ENCODE peak calls at places on chromosomes 2 and 18, in five cellular contexts. C, S, V, R and J are unnamed samples.

GRCh38 chr18:44855681-44856080 is 175.0 kb downstream of the SETBP1 start:
- DNase-seq in C (no peak), S (no peak), V (no peak), R (no peak), J (no peak)

GRCh38 chr2:224969633-224970292 is 72.5 kb downstream of the DOCK10 start:
- DNase-seq in R (no peak), C (no peak), V (no peak), S (no peak), J (peak)

GRCh38 chr2:171762879-171763573 is 75.8 kb downstream of the DYNC1I2 start:
- DNase-seq in S (no peak), V (no peak), C (no peak), R (no peak), J (no peak)

GRCh38 chr18:25136416-25137132 is 215.4 kb downstream of the ZNF521 start:
- DNase-seq in V (no peak), S (no peak), C (peak), R (no peak), J (no peak)

GRCh38 chr2:144239306-144239705 is 280.6 kb downstream of the ZEB2 start:
- DNase-seq in C (no peak), R (no peak), S (no peak), V (no peak), J (no peak)

GRCh38 chr2:237723613-237724012 is 75.0 kb upstream of the RBM44 start:
- DNase-seq in V (no peak), C (no peak), S (no peak), R (peak), J (no peak)

GRCh38 chr2:190698895-190699294 is 50.0 kb downstream of the NAB1 start:
- DNase-seq in C (no peak), S (no peak), R (no peak), V (no peak), J (no peak)

GRCh38 chr2:219634951-219635751 is 7.7 kb downstream of the SLC4A3 start:
- DNase-seq in C (no peak), V (no peak), R (no peak), S (no peak), J (no peak)

GRCh38 chr2:58891828-58892366 is 650.8 kb upstream of the FANCL start:
- DNase-seq in V (no peak), R (no peak), S (no peak), C (no peak), J (no peak)

GRCh38 chr2:27262379-27263286 is at the start of gene SLC30A3:
- DNase-seq in V (no peak), R (peak), S (peak), C (peak), J (no peak)

DNA sequence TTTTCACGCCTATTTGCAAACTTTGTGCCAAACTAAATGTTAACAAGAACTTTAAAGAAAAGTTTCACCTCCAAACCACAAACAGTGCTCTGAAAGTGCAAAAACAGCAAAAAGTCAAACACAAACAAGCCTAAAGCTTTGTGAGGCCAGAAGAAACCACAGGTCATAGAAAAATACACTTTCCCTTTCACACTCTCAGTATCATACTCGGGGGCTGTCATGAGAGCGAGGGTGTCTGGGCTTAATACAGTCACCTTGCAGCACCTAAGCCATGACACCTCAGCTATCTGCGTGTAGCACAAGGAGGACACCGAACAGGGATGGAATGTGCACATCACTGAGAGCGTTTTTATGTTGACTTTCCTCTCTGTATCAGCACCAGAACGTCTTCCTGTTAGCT is 26.6 kb upstream of the SEH1L start:
- DNase-seq in C (no peak), R (no peak), V (peak), S (no peak), J (no peak)
- H3K4me3 ChIP-seq in C (no peak), R (no peak), V (no peak), S (no peak), J (no peak)

GRCh38 chr2:75499534-75499933 is 61.2 kb downstream of the EVA1A start:
- DNase-seq in C (no peak), V (no peak), S (no peak), R (no peak), J (no peak)

GRCh38 chr2:75506131-75506697 is 54.5 kb downstream of the EVA1A start:
- DNase-seq in V (no peak), C (peak), S (no peak), R (no peak), J (no peak)

GRCh38 chr2:75500633-75501032 is 60.1 kb downstream of the EVA1A start:
- DNase-seq in C (peak), S (no peak), R (no peak), V (no peak), J (no peak)

GRCh38 chr2:75505012-75505411 is 55.7 kb downstream of the EVA1A start:
- DNase-seq in S (no peak), V (no peak), C (no peak), R (no peak), J (no peak)

GRCh38 chr2:75503048-75503607 is 57.6 kb downstream of the EVA1A start:
- DNase-seq in R (no peak), S (no peak), V (no peak), C (peak), J (no peak)
- TF ChIP-seq POLR2AphosphoS5 in R (no peak), S (no peak), V (no peak), C (peak), J (peak)

GRCh38 chr2:8049111-8049720 is 632.6 kb upstream of the ID2 start:
- DNase-seq in V (no peak), C (no peak), R (no peak), S (no peak), J (peak)

GRCh38 chr2:8044046-8044594 is 637.7 kb upstream of the ID2 start:
- DNase-seq in V (no peak), S (no peak), C (no peak), R (no peak), J (peak)

GRCh38 chr2:8045081-8045614 is 636.7 kb upstream of the ID2 start:
- DNase-seq in C (no peak), V (no peak), S (no peak), R (no peak), J (peak)

GRCh38 chr2:8049851-8050571 is 631.8 kb upstream of the ID2 start:
- DNase-seq in R (no peak), C (no peak), S (no peak), V (peak), J (no peak)

DNA sequence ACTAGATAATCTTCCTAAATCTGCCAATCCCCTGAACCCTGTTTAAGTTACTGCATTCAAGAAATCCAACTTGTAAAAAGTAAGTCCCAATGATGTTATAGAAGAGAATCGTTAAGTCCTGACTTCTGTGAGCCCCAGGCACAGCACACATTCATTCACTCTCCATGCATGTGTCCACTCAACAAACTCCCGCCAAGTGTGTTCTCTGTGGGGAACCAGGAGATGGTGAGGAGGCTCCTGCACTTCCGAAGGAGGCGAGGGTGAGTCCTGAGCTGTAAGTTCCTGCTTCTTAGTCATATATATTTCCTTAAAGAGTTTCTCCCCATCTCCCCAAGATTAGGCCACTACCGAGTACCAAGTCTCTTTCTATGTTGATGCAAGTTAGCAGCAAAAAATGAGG is 635.0 kb upstream of the ID2 start:
- DNase-seq in R (no peak), V (no peak), S (no peak), C (no peak), J (peak)
- H3K4me3 ChIP-seq in R (no peak), V (no peak), S (no peak), C (no peak), J (no peak)

DNA sequence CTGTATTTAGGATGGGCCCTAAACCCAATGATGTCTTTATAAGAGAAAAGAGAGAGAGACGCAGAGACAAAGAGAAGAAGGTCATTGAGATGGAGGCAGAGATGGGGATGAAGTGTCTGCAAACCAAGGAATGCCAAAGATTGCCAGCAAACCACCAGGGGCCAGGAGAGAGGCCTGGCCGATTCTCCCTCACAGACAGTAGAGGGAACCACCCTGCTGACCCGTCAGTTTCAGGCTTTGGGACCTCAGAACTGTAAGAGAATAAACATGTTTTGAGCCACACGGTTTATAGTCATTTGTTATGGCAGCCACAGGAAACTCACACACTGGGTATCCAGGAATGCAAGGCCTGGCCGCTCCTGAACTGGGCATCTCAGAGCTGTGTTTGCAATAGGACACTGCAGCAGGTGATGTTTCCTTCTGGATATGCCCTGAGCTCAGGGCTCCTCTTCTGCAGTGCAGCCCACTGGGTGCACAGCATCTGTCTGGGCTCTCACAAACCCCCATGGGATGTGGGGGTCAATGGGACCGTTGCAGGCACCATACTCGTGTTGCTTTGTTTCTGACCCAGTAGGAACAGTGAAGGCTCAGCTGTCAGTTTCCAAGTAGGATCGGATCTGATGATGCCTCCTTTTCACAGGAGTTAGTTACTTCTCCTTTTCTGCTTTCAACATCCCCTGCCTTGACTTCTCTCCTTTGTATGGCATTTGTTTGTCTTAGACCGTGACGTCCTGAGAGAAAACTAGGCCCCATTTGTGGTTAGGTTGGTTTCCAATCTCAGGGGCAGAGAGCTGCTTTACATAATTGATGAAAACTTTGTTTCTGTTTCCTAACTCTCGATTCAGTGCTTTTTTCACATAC is 20.8 kb downstream of the PTPN18 start:
- DNase-seq in C (no peak), S (no peak), R (no peak), V (peak), J (no peak)
- TF ChIP-seq POLR2AphosphoS5 in C (no peak), S (no peak), R (no peak), V (no peak), J (no peak)

GRCh38 chr18:48937869-48938750 is 12.7 kb downstream of the SMAD7 start:
- DNase-seq in C (peak), V (no peak), R (no peak), S (no peak), J (no peak)
- H3K4me3 ChIP-seq in C (no peak), V (no peak), R (no peak), S (no peak), J (peak)

GRCh38 chr18:36094431-36094830 is 27.1 kb upstream of the RPRD1A start:
- DNase-seq in C (no peak), S (no peak), V (no peak), R (no peak), J (no peak)

GRCh38 chr18:36095936-36096519 is 28.7 kb upstream of the RPRD1A start:
- DNase-seq in V (no peak), S (peak), R (no peak), C (peak), J (no peak)

GRCh38 chr18:36099311-36099710 is 29.8 kb downstream of the SLC39A6 start:
- DNase-seq in R (no peak), V (no peak), S (no peak), C (no peak), J (no peak)

GRCh38 chr18:36101943-36102342 is 27.2 kb downstream of the SLC39A6 start:
- DNase-seq in S (no peak), R (no peak), C (no peak), V (no peak), J (no peak)

DNA sequence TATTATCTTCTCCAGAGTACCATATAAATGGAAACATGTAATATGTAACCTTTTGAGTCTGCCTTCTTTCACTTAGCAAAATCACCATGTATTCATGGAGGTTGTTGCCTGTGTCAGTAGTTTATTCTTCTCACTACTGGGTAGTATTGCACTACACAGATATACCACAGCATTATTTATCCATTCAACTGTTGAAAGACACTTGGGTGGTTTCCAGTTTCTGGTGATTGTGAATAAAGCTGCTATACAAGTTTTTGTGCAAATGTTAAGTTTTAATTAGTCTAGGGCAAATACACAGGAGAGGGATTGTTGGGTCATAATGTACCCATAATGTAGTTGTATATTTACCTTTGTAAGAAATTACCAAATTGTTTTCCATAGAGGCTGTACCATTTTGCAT is 29.6 kb upstream of the RPRD1A start:
- DNase-seq in R (no peak), V (no peak), C (no peak), S (no peak), J (no peak)
- TF ChIP-seq POLR2AphosphoS5 in R (no peak), V (no peak), C (no peak), S (no peak), J (no peak)

GRCh38 chr2:1824202-1824905 is 80.0 kb upstream of the PXDN start:
- DNase-seq in S (no peak), R (no peak), C (no peak), V (no peak), J (no peak)
- H3K4me3 ChIP-seq in S (no peak), R (no peak), C (no peak), V (no peak), J (no peak)

GRCh38 chr2:134819334-134819733 is 19.1 kb upstream of the ACMSD start:
- DNase-seq in V (no peak), R (no peak), S (peak), C (peak), J (no peak)
- TF ChIP-seq POLR2AphosphoS5 in V (no peak), R (no peak), S (no peak), C (no peak), J (no peak)